ENCODE peak calls at places on chromosome 12, in seven cellular contexts. G is foreskin fibroblast, O is adrenal gland, E is fibroblast of pulmonary artery, T is lower leg skin, U is transverse colon, H is endodermal cell. Z is an unnamed sample.

GRCh38 chr12:122064780-122065588 is 13.6 kb upstream of the MLXIP start:
- DNase-seq in G (peak), O (peak), E (peak), T (no peak), U (no peak), H (peak), Z (peak)

GRCh38 chr12:24494401-24494800 is 454.5 kb downstream of the BCAT1 start:
- DNase-seq in G (no peak), O (no peak), E (no peak), T (no peak), U (no peak), H (no peak), Z (no peak)

GRCh38 chr12:76571256-76571655 is 11.7 kb upstream of the OSBPL8 start:
- DNase-seq in G (no peak), O (no peak), E (no peak), T (no peak), U (no peak), H (no peak), Z (no peak)

GRCh38 chr12:98126637-98127335 is 388.6 kb upstream of the TMPO start:
- DNase-seq in G (no peak), O (no peak), E (no peak), T (no peak), U (no peak), H (no peak), Z (no peak)

GRCh38 chr12:32047357-32047828 is 59.3 kb upstream of the BICD1 start:
- DNase-seq in G (no peak), O (no peak), E (no peak), T (peak), U (no peak), H (no peak), Z (no peak)

GRCh38 chr12:15013634-15014169 is 40.9 kb downstream of the PDE6H start:
- DNase-seq in G (no peak), O (no peak), E (no peak), T (no peak), U (no peak), H (no peak), Z (no peak)

GRCh38 chr12:98058838-98059237 is 456.6 kb upstream of the TMPO start:
- DNase-seq in G (no peak), O (no peak), E (no peak), T (no peak), U (no peak), H (no peak), Z (no peak)

GRCh38 chr12:38648813-38649212 is 256.6 kb downstream of the CPNE8 start:
- DNase-seq in G (no peak), O (no peak), E (no peak), T (no peak), U (no peak), H (no peak), Z (no peak)

GRCh38 chr12:1498199-1498740 is 96.1 kb downstream of the FBXL14 start:
- DNase-seq in G (no peak), O (no peak), E (no peak), T (no peak), U (no peak), H (no peak), Z (no peak)

GRCh38 chr12:68977335-68977734 is 44.4 kb upstream of the CPM start:
- DNase-seq in G (no peak), O (no peak), E (no peak), T (no peak), U (no peak), H (no peak), Z (no peak)

GRCh38 chr12:68976304-68976915 is 43.4 kb upstream of the CPM start:
- DNase-seq in G (no peak), O (no peak), E (no peak), T (no peak), U (no peak), H (no peak), Z (no peak)

GRCh38 chr12:68980476-68981212 is 47.7 kb upstream of the CPM start:
- DNase-seq in G (no peak), O (no peak), E (no peak), T (no peak), U (no peak), H (no peak), Z (no peak)

GRCh38 chr12:68977909-68978610 is 45.1 kb upstream of the CPM start:
- DNase-seq in G (no peak), O (no peak), E (peak), T (no peak), U (no peak), H (no peak), Z (no peak)

DNA sequence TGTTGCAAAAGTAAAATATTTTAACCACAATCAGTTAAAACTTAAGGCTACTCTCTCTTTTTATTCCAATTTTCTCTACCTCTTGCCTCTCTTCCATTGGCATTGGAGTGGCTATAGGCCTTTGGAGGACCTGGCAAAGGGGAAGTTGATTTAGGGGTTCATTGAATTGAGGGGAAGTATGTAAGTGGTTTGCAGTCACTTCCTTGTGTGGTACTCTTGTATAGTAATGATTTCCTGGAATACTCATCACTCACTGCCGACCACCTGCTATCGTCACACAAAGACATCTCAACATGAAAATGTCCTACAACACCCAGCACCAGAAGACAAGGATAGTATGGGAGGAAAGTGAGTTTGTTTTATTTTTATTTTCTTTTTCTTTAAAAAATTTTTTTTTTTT is 45.7 kb upstream of the CPM start:
- DNase-seq in G (no peak), O (no peak), E (no peak), T (no peak), U (no peak), H (no peak), Z (no peak)
- H3K4me3 ChIP-seq in G (no peak), O (no peak), E (no peak), T (no peak), U (no peak), H (no peak), Z (no peak)

GRCh38 chr12:108594-108993 is 42.0 kb downstream of the IQSEC3 start:
- DNase-seq in G (no peak), O (peak), E (no peak), T (no peak), U (peak), H (no peak), Z (no peak)

GRCh38 chr12:103169-103981 is 36.8 kb downstream of the IQSEC3 start:
- DNase-seq in G (no peak), O (no peak), E (no peak), T (no peak), U (no peak), H (peak), Z (no peak)

GRCh38 chr12:105696-106095 is 39.1 kb downstream of the IQSEC3 start:
- DNase-seq in G (no peak), O (no peak), E (no peak), T (no peak), U (no peak), H (no peak), Z (no peak)

GRCh38 chr12:104573-105081 is 38.1 kb downstream of the IQSEC3 start:
- DNase-seq in G (no peak), O (no peak), E (no peak), T (no peak), U (peak), H (peak), Z (no peak)

GRCh38 chr12:106118-106561 is 39.6 kb downstream of the IQSEC3 start:
- DNase-seq in G (no peak), O (no peak), E (no peak), T (no peak), U (peak), H (peak), Z (no peak)
- TF ChIP-seq CTCF in G (no peak), O (no peak), E (no peak), T (no peak), U (no peak), H (peak), Z (no peak)

GRCh38 chr12:56632701-56633464 is 2.8 kb upstream of the BAZ2A start:
- DNase-seq in G (no peak), O (no peak), E (no peak), T (peak), U (no peak), H (peak), Z (no peak)
- H3K4me3 ChIP-seq in G (peak), O (no peak), E (peak), T (no peak), U (no peak), H (peak), Z (peak)

GRCh38 chr12:12008931-12009611 is 61.7 kb upstream of the BCL2L14 start:
- DNase-seq in G (peak), O (peak), E (peak), T (peak), U (no peak), H (peak), Z (no peak)
- TF ChIP-seq CTCF in G (no peak), O (no peak), E (no peak), T (no peak), U (no peak), H (no peak), Z (no peak)